ENCODE peak calls at places on chromosomes 12 and 14, in nine cellular contexts. U is HT1080; Y is T-helper 1 cell; V is T-helper 9 cell; G is KBM-7; X is stimulated activated CD8-positive, alpha-beta memory T cell treated with anti-CD3 and anti-CD28 coated beads, Interleukin-2, amount 100 ng/mL, for 1 hour; P is astrocyte of the hippocampus; Q is AML-193; F is adrenal gland. D is an unnamed sample.

GRCh38 chr12:12024958-12025682 is 45.6 kb upstream of the BCL2L14 start:
- DNase-seq in U (no peak), Y (peak), V (peak), G (no peak), X (no peak), P (peak), Q (no peak), F (no peak), D (no peak)

GRCh38 chr12:91007531-91008290 is 2.9 kb upstream of the EPYC start:
- DNase-seq in U (no peak), Y (no peak), V (no peak), G (no peak), X (no peak), P (no peak), Q (no peak), F (no peak), D (no peak)

GRCh38 chr12:54650409-54650808 is 2.2 kb upstream of the DCD start:
- DNase-seq in U (peak), Y (no peak), V (no peak), G (no peak), X (no peak), P (no peak), Q (no peak), F (no peak), D (no peak)

GRCh38 chr12:104652910-104653309 is 196.2 kb downstream of the CHST11 start:
- DNase-seq in U (no peak), Y (no peak), V (no peak), G (no peak), X (no peak), P (no peak), Q (no peak), F (no peak), D (no peak)

GRCh38 chr12:95642583-95642982 is 91.3 kb upstream of the USP44 start:
- DNase-seq in U (peak), Y (no peak), V (no peak), G (no peak), X (no peak), P (no peak), Q (no peak), F (no peak), D (no peak)

GRCh38 chr12:13362260-13362841 is 165.8 kb downstream of the EMP1 start:
- DNase-seq in U (peak), Y (no peak), V (peak), G (peak), X (no peak), P (peak), Q (peak), F (peak), D (peak)

GRCh38 chr14:97350894-97351713 is 553.9 kb downstream of the VRK1 start:
- DNase-seq in U (no peak), Y (no peak), V (no peak), G (no peak), X (no peak), P (no peak), Q (no peak), F (no peak), D (no peak)

GRCh38 chr14:92883066-92883465 is 39.9 kb upstream of the CHGA start:
- DNase-seq in U (no peak), Y (no peak), V (no peak), G (no peak), X (no peak), P (no peak), Q (no peak), F (no peak), D (no peak)

GRCh38 chr14:43795600-43796228 is 711.4 kb downstream of the FSCB start:
- DNase-seq in U (no peak), Y (no peak), V (no peak), G (peak), X (no peak), P (peak), Q (no peak), F (no peak), D (no peak)

GRCh38 chr12:38664661-38665269 is 240.6 kb downstream of the CPNE8 start:
- DNase-seq in U (peak), Y (no peak), V (no peak), G (peak), X (no peak), P (peak), Q (peak), F (no peak), D (no peak)

GRCh38 chr14:100298551-100299237 is 7.5 kb downstream of the SLC25A29 start:
- DNase-seq in U (no peak), Y (no peak), V (no peak), G (no peak), X (no peak), P (no peak), Q (no peak), F (no peak), D (no peak)

GRCh38 chr12:39736406-39736805 is 116.8 kb upstream of the ABCD2 start:
- DNase-seq in U (no peak), Y (no peak), V (no peak), G (no peak), X (no peak), P (no peak), Q (no peak), F (no peak), D (no peak)